ENCODE peak calls at places on chromosomes 6 and 20, in seven cellular contexts. N, X, Z, M, Y, E and U are unnamed samples. For H3K27me3, the result is how much of the 10 kb centered on the place peaks cover.

GRCh38 chr20:62668441-62669027 is 26.2 kb downstream of the SLCO4A1 start:
- DNase-seq in N (peak), X (peak), Z (peak), M (peak), Y (peak), E (peak), U (no peak)

GRCh38 chr6:100260584-100260983 is 204.1 kb downstream of the SIM1 start:
- DNase-seq in N (no peak), X (no peak), Z (peak), M (peak), Y (no peak), E (no peak), U (no peak)

GRCh38 chr6:169972736-169973135 is 221.3 kb downstream of the ERMARD start:
- DNase-seq in N (no peak), X (no peak), Z (no peak), M (no peak), Y (no peak), E (no peak), U (no peak)

GRCh38 chr6:1618305-1619105 is 8.8 kb downstream of the FOXC1 start:
- DNase-seq in N (peak), X (no peak), Z (no peak), M (no peak), Y (no peak), E (no peak), U (no peak)

GRCh38 chr6:146785001-146785585 is 186.3 kb downstream of the ADGB start:
- DNase-seq in N (peak), X (peak), Z (peak), M (peak), Y (no peak), E (peak), U (peak)

GRCh38 chr20:25399038-25399430 is 8.4 kb upstream of the ABHD12 start:
- DNase-seq in N (peak), X (peak), Z (peak), M (peak), Y (peak), E (peak), U (peak)

GRCh38 chr6:166542580-166542912 is 43.9 kb downstream of the RAMACL start:
- DNase-seq in N (peak), X (peak), Z (no peak), M (no peak), Y (no peak), E (no peak), U (no peak)

GRCh38 chr6:132333639-132334516 is 67.4 kb downstream of the MOXD1 start:
- DNase-seq in N (peak), X (peak), Z (peak), M (peak), Y (peak), E (peak), U (no peak)

GRCh38 chr6:101588343-101588742 is 194.8 kb downstream of the GRIK2 start:
- DNase-seq in N (no peak), X (no peak), Z (no peak), M (no peak), Y (no peak), E (no peak), U (no peak)

GRCh38 chr20:23302801-23303200 is 47.8 kb upstream of the NXT1 start:
- DNase-seq in N (no peak), X (no peak), Z (no peak), M (no peak), Y (no peak), E (no peak), U (no peak)

GRCh38 chr6:142417331-142417750 is 115.5 kb downstream of the ADGRG6 start:
- DNase-seq in N (no peak), X (no peak), Z (no peak), M (peak), Y (no peak), E (no peak), U (no peak)

GRCh38 chr6:137097526-137097925 is 52.8 kb upstream of the IL20RA start:
- DNase-seq in N (no peak), X (no peak), Z (no peak), M (no peak), Y (no peak), E (no peak), U (no peak)

GRCh38 chr6:12014873-12015149 is 2.7 kb downstream of the HIVEP1 start:
- DNase-seq in N (no peak), X (no peak), Z (no peak), M (no peak), Y (no peak), E (no peak), U (no peak)

GRCh38 chr20:20463933-20464374 is 96.0 kb downstream of the INSM1 start:
- DNase-seq in N (peak), X (no peak), Z (peak), M (peak), Y (no peak), E (no peak), U (no peak)

GRCh38 chr6:13709698-13710551 is 1.7 kb downstream of the RANBP9 start:
- DNase-seq in N (peak), X (no peak), Z (peak), M (peak), Y (no peak), E (no peak), U (peak)

GRCh38 chr6:54019860-54020259 is 91.4 kb upstream of the MLIP start:
- DNase-seq in N (no peak), X (no peak), Z (no peak), M (no peak), Y (no peak), E (no peak), U (no peak)

GRCh38 chr20:33064572-33065287 is 11.0 kb downstream of the BPIFB3 start:
- DNase-seq in N (no peak), X (no peak), Z (no peak), M (no peak), Y (no peak), E (no peak), U (no peak)

GRCh38 chr6:32700391-32701040 is 34.1 kb upstream of the HLA-DQB1 start:
- DNase-seq in N (peak), X (peak), Z (peak), M (peak), Y (peak), E (peak), U (no peak)

GRCh38 chr6:94071835-94072234 is 652.5 kb upstream of the EPHA7 start:
- DNase-seq in N (peak), X (no peak), Z (peak), M (peak), Y (no peak), E (no peak), U (no peak)

GRCh38 chr6:169292340-169293124 is 38.9 kb upstream of the THBS2 start:
- DNase-seq in N (no peak), X (peak), Z (peak), M (peak), Y (peak), E (peak), U (no peak)

GRCh38 chr20:44488551-44488950 is 12.9 kb downstream of the TTPAL start:
- DNase-seq in N (no peak), X (no peak), Z (no peak), M (no peak), Y (no peak), E (no peak), U (no peak)

GRCh38 chr6:75077694-75078093 is 128.2 kb downstream of the COL12A1 start:
- DNase-seq in N (no peak), X (no peak), Z (peak), M (no peak), Y (no peak), E (no peak), U (no peak)

GRCh38 chr6:26243132-26243531 is 121.9 kb upstream of the BTN3A2 start:
- DNase-seq in N (no peak), X (no peak), Z (no peak), M (no peak), Y (no peak), E (no peak), U (no peak)

GRCh38 chr6:131950767-131951575 is at the start of gene CCN2:
- DNase-seq in N (peak), X (peak), Z (peak), M (peak), Y (peak), E (peak), U (no peak)

GRCh38 chr6:167826230-167827061 is at the start of gene AFDN:
- DNase-seq in N (peak), X (peak), Z (peak), M (peak), Y (peak), E (no peak), U (peak)

GRCh38 chr6:155224031-155224451 is 39.8 kb upstream of the CLDN20 start:
- DNase-seq in N (no peak), X (no peak), Z (peak), M (peak), Y (no peak), E (peak), U (no peak)

GRCh38 chr6:106692112-106692822 is 62.9 kb downstream of the QRSL1 start:
- DNase-seq in N (peak), X (peak), Z (peak), M (peak), Y (no peak), E (no peak), U (no peak)

GRCh38 chr6:106694343-106694742 is 65.0 kb downstream of the QRSL1 start:
- DNase-seq in N (no peak), X (no peak), Z (no peak), M (no peak), Y (no peak), E (no peak), U (no peak)

GRCh38 chr6:106693343-106693742 is 64.0 kb downstream of the QRSL1 start:
- DNase-seq in N (no peak), X (no peak), Z (no peak), M (no peak), Y (no peak), E (no peak), U (no peak)

GRCh38 chr6:106688177-106688951 is 59.0 kb downstream of the QRSL1 start:
- DNase-seq in N (no peak), X (peak), Z (no peak), M (peak), Y (no peak), E (no peak), U (no peak)

DNA sequence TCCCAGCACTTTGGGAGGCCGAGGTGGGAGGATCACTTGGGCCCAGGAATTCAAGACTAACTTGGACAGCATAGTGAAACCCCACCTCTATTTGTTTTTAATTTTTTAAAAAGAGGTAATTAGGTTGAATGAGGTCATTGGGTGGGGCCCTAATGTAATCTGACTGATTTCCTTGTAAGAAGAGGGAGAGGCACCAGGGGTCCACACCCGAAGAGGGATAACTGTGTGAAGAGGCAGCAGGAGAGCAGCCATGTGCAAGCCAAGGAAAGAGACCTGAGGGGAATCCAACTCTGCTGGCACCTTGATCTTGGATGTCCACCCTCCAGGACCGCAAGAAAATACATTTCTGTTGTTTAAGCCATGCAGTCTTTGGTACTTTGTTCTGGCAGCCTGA is 63.4 kb downstream of the QRSL1 start:
- DNase-seq in N (no peak), X (no peak), Z (no peak), M (no peak), Y (no peak), E (no peak), U (no peak)
- H3K27ac ChIP-seq in N (peak), X (peak), Z (no peak), M (no peak), Y (no peak), E (no peak), U (no peak)

GRCh38 chr20:2544211-2544610 is 7.8 kb downstream of the TMC2 start:
- DNase-seq in N (no peak), X (no peak), Z (no peak), M (peak), Y (no peak), E (no peak), U (no peak)
- H3K27me3 ChIP-seq in N (under half), X (under half), Z (half or more), M (half or more), Y (under half), E (under half), U (under half)

GRCh38 chr20:7994809-7995208 is 24.8 kb downstream of the TMX4 start:
- DNase-seq in N (no peak), X (no peak), Z (no peak), M (no peak), Y (no peak), E (no peak), U (no peak)

GRCh38 chr20:7996898-7997297 is 22.7 kb downstream of the TMX4 start:
- DNase-seq in N (no peak), X (no peak), Z (no peak), M (no peak), Y (no peak), E (no peak), U (no peak)

GRCh38 chr20:7993238-7993637 is 26.3 kb downstream of the TMX4 start:
- DNase-seq in N (no peak), X (no peak), Z (no peak), M (no peak), Y (no peak), E (no peak), U (no peak)

GRCh38 chr20:7989379-7989778 is 30.2 kb downstream of the TMX4 start:
- DNase-seq in N (no peak), X (no peak), Z (peak), M (peak), Y (no peak), E (no peak), U (no peak)

DNA sequence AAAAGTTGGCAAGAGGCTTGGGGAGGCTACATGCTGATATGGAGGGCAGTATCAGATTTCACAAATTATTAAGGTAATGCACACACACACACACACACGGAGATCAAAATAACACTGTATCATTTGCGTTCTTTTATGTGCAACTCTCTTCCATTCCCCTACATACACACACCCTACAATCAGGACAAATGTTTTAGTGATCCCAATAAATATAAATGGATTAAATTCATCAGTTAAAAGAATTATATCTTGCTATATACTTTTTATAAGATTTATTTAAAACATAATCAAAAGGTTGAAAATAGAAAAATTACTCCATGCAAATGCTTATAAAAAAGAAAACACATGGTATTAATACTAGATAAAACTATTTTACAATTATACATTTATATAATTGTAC is 25.9 kb downstream of the TMX4 start:
- DNase-seq in N (no peak), X (no peak), Z (no peak), M (no peak), Y (no peak), E (no peak), U (no peak)
- H3K27ac ChIP-seq in N (no peak), X (no peak), Z (no peak), M (no peak), Y (no peak), E (no peak), U (no peak)

GRCh38 chr20:37622728-37623127 is 71.1 kb upstream of the CTNNBL1 start:
- DNase-seq in N (peak), X (no peak), Z (no peak), M (no peak), Y (no peak), E (no peak), U (no peak)
- H3K27me3 ChIP-seq in N (under half), X (under half), Z (under half), M (under half), Y (under half), E (half or more), U (under half)

GRCh38 chr6:4489538-4489937 is 286.7 kb upstream of the CDYL start:
- DNase-seq in N (no peak), X (no peak), Z (no peak), M (no peak), Y (no peak), E (no peak), U (no peak)
- H3K27ac ChIP-seq in N (no peak), X (no peak), Z (no peak), M (no peak), Y (no peak), E (no peak), U (no peak)

DNA sequence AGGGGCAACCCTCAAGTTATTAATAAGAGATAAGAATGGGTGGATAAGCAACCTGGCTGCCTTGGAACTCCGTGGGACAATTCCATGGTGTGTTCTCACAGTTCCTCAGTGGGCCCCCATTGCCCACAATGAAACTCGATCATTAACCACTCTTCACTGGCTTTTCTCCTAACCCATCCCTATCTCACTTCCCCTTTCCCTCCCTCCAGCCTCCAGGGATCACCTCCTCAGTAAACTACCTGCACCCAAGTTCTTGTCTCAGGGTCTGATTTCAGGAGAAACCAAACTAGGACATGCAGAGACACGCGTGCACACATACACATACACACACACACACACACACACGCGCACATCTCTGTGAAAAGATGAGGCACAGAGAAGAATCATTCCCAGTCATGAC is 37.7 kb upstream of the FOXP4 start:
- DNase-seq in N (no peak), X (no peak), Z (no peak), M (no peak), Y (no peak), E (no peak), U (no peak)
- H3K27me3 ChIP-seq in N (half or more), X (under half), Z (under half), M (half or more), Y (under half), E (under half), U (under half)

DNA sequence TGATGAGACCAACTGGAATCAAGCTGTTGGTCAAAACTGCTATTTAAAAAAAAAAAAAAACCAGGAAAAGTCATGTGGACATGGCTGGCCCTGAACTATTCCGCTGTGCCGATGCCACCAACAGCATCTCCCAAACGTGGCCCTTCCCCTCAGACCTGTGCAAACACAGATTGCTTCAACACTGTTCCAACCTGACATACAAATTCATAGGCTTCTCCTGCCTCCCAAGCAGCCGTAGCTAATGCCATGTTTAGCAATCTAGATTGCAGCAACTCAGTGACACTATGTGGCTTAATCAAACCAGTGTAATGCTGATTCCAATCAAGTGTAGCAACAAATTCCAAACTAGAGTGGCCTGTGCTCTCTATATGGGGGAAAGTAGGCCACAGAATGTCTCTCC is 16.2 kb downstream of the PRKN start:
- DNase-seq in N (no peak), X (no peak), Z (no peak), M (no peak), Y (no peak), E (no peak), U (no peak)
- H3K27ac ChIP-seq in N (no peak), X (no peak), Z (no peak), M (no peak), Y (no peak), E (no peak), U (no peak)

DNA sequence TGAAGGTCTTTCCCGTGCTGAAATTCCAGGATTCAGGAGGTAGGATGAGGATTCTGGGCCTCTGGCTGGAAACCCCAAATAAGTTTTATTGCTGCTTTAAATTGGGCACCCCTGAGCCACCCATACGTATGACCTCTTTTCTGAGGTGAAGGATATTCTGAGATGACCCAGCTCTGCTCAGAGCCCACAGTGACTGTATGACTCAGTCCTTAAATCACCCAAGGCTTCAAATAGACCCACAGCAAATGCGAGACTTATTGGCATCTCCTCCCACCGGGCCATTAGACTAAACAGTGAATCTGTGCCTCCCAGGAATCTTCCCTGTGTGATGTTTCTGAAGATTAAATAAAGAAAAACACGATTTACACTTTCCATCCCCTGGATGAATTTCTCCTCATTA is 9.5 kb downstream of the SIRPG start:
- DNase-seq in N (no peak), X (no peak), Z (no peak), M (peak), Y (no peak), E (no peak), U (no peak)
- H3K27me3 ChIP-seq in N (under half), X (under half), Z (under half), M (under half), Y (under half), E (under half), U (under half)

DNA sequence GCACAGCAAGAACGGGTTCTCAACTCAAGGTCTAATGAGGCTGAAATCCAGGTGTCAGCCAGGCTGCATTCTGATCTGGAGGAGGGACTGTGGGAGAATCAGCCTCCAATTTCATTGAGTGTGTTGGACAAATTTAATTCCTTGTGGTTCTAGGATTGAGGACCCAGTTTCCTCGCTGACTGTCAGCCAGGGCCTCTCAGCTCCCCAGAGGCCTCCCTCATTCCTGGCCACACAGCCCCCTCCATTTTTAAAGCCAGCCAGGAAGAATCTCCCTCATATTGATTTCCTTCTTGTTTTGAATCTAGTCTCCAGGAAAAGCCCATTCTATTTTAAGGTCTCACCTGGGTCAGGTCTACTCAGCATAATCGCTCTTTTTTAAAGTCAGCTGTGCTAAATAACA is 73.7 kb upstream of the ARMC2 start:
- DNase-seq in N (no peak), X (no peak), Z (no peak), M (no peak), Y (no peak), E (no peak), U (no peak)
- H3K27ac ChIP-seq in N (no peak), X (no peak), Z (no peak), M (no peak), Y (no peak), E (no peak), U (no peak)